ENCODE peak calls at places on chromosomes 3 and 15, in nine cellular contexts. F is upper lobe of right lung, D is sigmoid colon, X is MM.1S, L is PC-3, M is mammary epithelial cell, C is left ventricle myocardium inferior, W is RWPE2, A is heart left ventricle. K is an unnamed sample.

GRCh38 chr3:136377499-136377898 is 127.4 kb downstream of the PCCB start:
- DNase-seq in C (no peak), A (no peak), X (no peak), F (no peak), W (no peak), D (no peak), L (no peak), M (no peak), K (no peak)

GRCh38 chr3:48112813-48113212 is 75.4 kb downstream of the CDC25A start:
- DNase-seq in D (no peak), L (no peak), X (no peak), W (no peak), M (no peak), F (no peak), A (no peak), C (no peak), K (no peak)

GRCh38 chr15:48984021-48984420 is 20.3 kb upstream of the SHC4 start:
- DNase-seq in F (no peak), C (no peak), X (no peak), L (peak; percentile 35), M (no peak), W (no peak), A (no peak), D (no peak), K (no peak)

GRCh38 chr3:138888569-138888968 is 53.8 kb upstream of the PIK3CB start:
- DNase-seq in X (no peak), A (no peak), C (no peak), D (no peak), F (no peak), L (no peak), W (no peak), M (no peak), K (no peak)

GRCh38 chr15:71688509-71689094 is 121.8 kb upstream of the NR2E3 start:
- DNase-seq in X (no peak), F (no peak), C (no peak), D (no peak), A (no peak), M (no peak), W (no peak), L (no peak), K (no peak)

GRCh38 chr3:155428558-155428957 is 135.1 kb upstream of the STRIT1 start:
- DNase-seq in D (no peak), W (no peak), L (peak; percentile 68), X (no peak), C (no peak), F (no peak), M (no peak), A (no peak), K (peak; percentile 92)

GRCh38 chr3:126886217-126886616 is 96.7 kb upstream of the PLXNA1 start:
- DNase-seq in C (no peak), A (no peak), W (no peak), F (no peak), M (no peak), X (no peak), D (no peak), L (no peak), K (no peak)

GRCh38 chr3:115571413-115571812 is 51.9 kb upstream of the GAP43 start:
- DNase-seq in W (no peak), F (no peak), D (no peak), M (no peak), A (no peak), C (no peak), X (no peak), L (no peak), K (no peak)

GRCh38 chr3:129001101-129001816 is at the start of gene EFCC1:
- DNase-seq in F (peak; percentile 84), A (peak; percentile 87), C (peak; percentile 85), W (no peak), M (peak; percentile 19), D (peak; percentile 90), L (no peak), X (no peak), K (no peak)

GRCh38 chr3:117719316-117719926 is 1009.8 kb downstream of the TUSC7 start:
- DNase-seq in W (no peak), L (peak; percentile 47), D (no peak), C (no peak), X (peak; percentile 59), M (peak; percentile 1), F (no peak), A (no peak), K (no peak)

GRCh38 chr15:34241376-34242350 is 16.8 kb downstream of the EMC4 start:
- DNase-seq in L (peak; percentile 75), W (no peak), F (no peak), D (no peak), X (peak; percentile 56), M (peak; percentile 62), C (no peak), A (no peak), K (no peak)

GRCh38 chr3:187935623-187936156 is 190.4 kb upstream of the BCL6 start:
- DNase-seq in L (no peak), W (no peak), F (no peak), X (peak; percentile 80), D (no peak), M (no peak), C (no peak), A (no peak), K (no peak)

GRCh38 chr15:51224428-51224827 is 114.0 kb downstream of the CYP19A1 start:
- DNase-seq in C (no peak), M (no peak), X (no peak), F (no peak), L (no peak), D (no peak), W (no peak), A (no peak), K (no peak)

GRCh38 chr3:93989241-93989640 is 9.3 kb downstream of the ARL13B start:
- DNase-seq in A (no peak), F (no peak), M (no peak), C (no peak), L (no peak), X (no peak), W (no peak), D (no peak), K (no peak)

GRCh38 chr3:169297214-169297613 is 366.3 kb downstream of the MECOM start:
- DNase-seq in W (no peak), A (no peak), D (no peak), F (no peak), L (no peak), C (no peak), X (no peak), M (no peak), K (no peak)

GRCh38 chr15:100726426-100727190 is 124.2 kb downstream of the ASB7 start:
- DNase-seq in A (no peak), X (no peak), W (peak; percentile 70), D (peak; percentile 66), C (no peak), M (no peak), F (no peak), L (no peak), K (no peak)

GRCh38 chr15:90307661-90308060 is 42.2 kb downstream of the NGRN start:
- DNase-seq in D (no peak), L (no peak), A (no peak), C (no peak), X (no peak), M (no peak), W (no peak), F (no peak), K (no peak)

GRCh38 chr3:138395865-138396751 is 38.3 kb upstream of the ESYT3 start:
- DNase-seq in F (no peak), C (peak; percentile 54), L (no peak), A (peak; percentile 54), X (no peak), D (no peak), M (no peak), W (no peak), K (no peak)

GRCh38 chr3:169145551-169145950 is 518.0 kb downstream of the MECOM start:
- DNase-seq in F (no peak), W (no peak), X (no peak), C (no peak), L (peak; percentile 28), A (no peak), D (no peak), M (no peak), K (no peak)

GRCh38 chr3:193563999-193564398 is 9.3 kb upstream of the ATP13A4 start:
- DNase-seq in A (peak; percentile 28), W (no peak), M (peak; percentile 10), X (peak; percentile 25), L (peak; percentile 29), F (no peak), D (no peak), C (no peak), K (no peak)

GRCh38 chr3:146536681-146537080 is 7.7 kb downstream of the PLSCR1 start:
- DNase-seq in L (no peak), A (no peak), C (no peak), M (no peak), F (no peak), X (no peak), D (no peak), W (no peak), K (no peak)

GRCh38 chr15:78437107-78437761 is 782 bp upstream of the IREB2 start:
- DNase-seq in D (no peak), C (no peak), A (no peak), X (no peak), M (no peak), L (no peak), W (no peak), F (no peak), K (no peak)

DNA sequence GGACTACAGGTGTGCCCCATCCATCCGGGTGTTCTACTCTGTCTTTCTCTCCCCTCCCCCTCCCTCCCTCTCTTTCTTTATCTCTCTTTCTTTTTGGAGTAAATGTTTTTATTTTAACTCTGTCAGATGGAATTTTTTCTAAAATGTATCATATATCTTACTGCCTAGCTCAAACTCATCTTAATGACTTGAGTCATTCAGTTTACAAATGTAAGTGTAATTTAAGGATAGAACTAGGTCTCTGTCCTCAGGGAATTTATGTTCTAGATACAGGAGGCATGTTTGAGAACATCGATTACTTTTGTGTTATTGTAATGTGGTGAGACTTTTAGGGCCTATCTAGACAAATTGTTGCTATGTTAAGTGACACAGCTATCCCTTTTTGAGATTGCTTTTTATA is 3.5 kb downstream of the TBC1D23 start:
- DNase-seq in A (no peak), D (no peak), X (no peak), C (no peak), M (no peak), W (no peak), F (no peak), L (no peak), K (no peak)
- H3K4me3 ChIP-seq in A (no peak overlapping the region), D (no peak overlapping the region), X (no peak overlapping the region), C (no peak overlapping the region), M (no peak overlapping the region), W (no peak overlapping the region), F (no peak overlapping the region), L (peak overlapping the region; percentile 2), K (no peak overlapping the region)

GRCh38 chr15:75693501-75694240 is 19.0 kb downstream of the CSPG4 start:
- DNase-seq in D (no peak), L (no peak), C (no peak), X (no peak), A (no peak), M (peak; percentile 56), W (no peak), F (no peak), K (no peak)
- H3K36me3 ChIP-seq in D (peaks cover 39% of the 10 kb centered on the region), L (no peaks in the 10 kb centered on the region), C (peaks cover 1% of the 10 kb centered on the region), X (no peaks in the 10 kb centered on the region), A (peaks cover under 1% of the 10 kb centered on the region), M (no peaks in the 10 kb centered on the region), W (no peaks in the 10 kb centered on the region), F (no peaks in the 10 kb centered on the region), K (peaks cover 9% of the 10 kb centered on the region)

GRCh38 chr3:180704532-180704931 is 25.2 kb upstream of the CCDC39 start:
- DNase-seq in A (no peak), C (no peak), W (no peak), L (no peak), X (no peak), F (no peak), M (no peak), D (no peak), K (no peak)
- H3K27me3 ChIP-seq in A (no peaks in the 10 kb centered on the region), C (no peaks in the 10 kb centered on the region), W (peaks cover 17% of the 10 kb centered on the region), L (peaks cover 50% of the 10 kb centered on the region), X (no peaks in the 10 kb centered on the region), F (no peaks in the 10 kb centered on the region), M (peaks cover 4% of the 10 kb centered on the region), D (no peaks in the 10 kb centered on the region), K (no peaks in the 10 kb centered on the region)

GRCh38 chr3:153927107-153927506 is 194.1 kb upstream of the ARHGEF26 start:
- DNase-seq in W (no peak), L (peak; percentile 80), C (no peak), A (no peak), X (peak; percentile 36), D (no peak), M (peak; percentile 54), F (no peak), K (peak; percentile 16)
- H3K4me3 ChIP-seq in W (no peak overlapping the region), L (peak overlapping the region; percentile 5), C (no peak overlapping the region), A (no peak overlapping the region), X (no peak overlapping the region), D (no peak overlapping the region), M (no peak overlapping the region), F (no peak overlapping the region), K (no peak overlapping the region)